ENCODE peak calls at places on chromosomes 6 and 20, in ten cellular contexts. F, V, K, D, N, Z, W, E, O and S are unnamed samples.
A peak's percentile ranks its signal among the peaks of the same experiment; 100 is the strongest.

GRCh38 chr6:26472549-26473245 is 14.9 kb downstream of the BTN2A1 start:
- DNase-seq in D (no peak), Z (no peak), N (no peak), W (no peak), V (no peak), K (no peak), O (no peak), E (no peak), F (no peak), S (no peak)

GRCh38 chr20:37369846-37370245 is 23.9 kb downstream of the SRC start:
- DNase-seq in V (peak; percentile 17), N (no peak), Z (no peak), D (no peak), O (no peak), W (no peak), K (no peak), E (no peak), F (no peak), S (no peak)

GRCh38 chr6:16228709-16229665 is 9.4 kb upstream of the GMPR start:
- DNase-seq in Z (no peak), D (no peak), F (no peak), O (peak; percentile 35), E (no peak), V (no peak), K (no peak), N (no peak), W (no peak), S (no peak)

GRCh38 chr6:41846666-41847237 is 48.4 kb downstream of the USP49 start:
- DNase-seq in Z (peak; percentile 27), V (peak; percentile 69), K (peak; percentile 95), N (peak; percentile 78), F (peak; percentile 93), O (peak; percentile 98), E (peak; percentile 93), D (no peak), W (peak; percentile 24), S (peak; percentile 69)

GRCh38 chr6:134519456-134519855 is 201.5 kb upstream of the SGK1 start:
- DNase-seq in E (no peak), Z (no peak), O (no peak), F (peak; percentile 63), W (peak; percentile 36), D (no peak), V (no peak), N (peak; percentile 85), K (no peak), S (no peak)

GRCh38 chr6:1395941-1396908 is 6.8 kb downstream of the FOXF2 start:
- DNase-seq in Z (no peak), V (no peak), N (no peak), W (no peak), O (no peak), F (no peak), D (no peak), K (no peak), E (no peak), S (no peak)

GRCh38 chr6:106749611-106750010 is 120.2 kb downstream of the QRSL1 start:
- DNase-seq in N (no peak), V (no peak), Z (no peak), K (no peak), E (no peak), W (no peak), D (no peak), F (no peak), O (peak; percentile 36), S (no peak)

GRCh38 chr20:38723982-38724602 is at the start of gene SLC32A1:
- DNase-seq in N (no peak), F (no peak), Z (no peak), D (no peak), K (no peak), W (no peak), V (no peak), E (no peak), O (no peak), S (no peak)

GRCh38 chr6:56795852-56796532 is 153.3 kb upstream of the DST start:
- DNase-seq in F (no peak), E (no peak), Z (no peak), K (peak; percentile 62), O (peak; percentile 58), N (no peak), V (no peak), D (no peak), W (no peak), S (no peak)

GRCh38 chr6:85186546-85187170 is 263.2 kb upstream of the NT5E start:
- DNase-seq in W (no peak), F (no peak), V (no peak), O (peak; percentile 20), E (no peak), N (no peak), Z (no peak), D (no peak), K (peak; percentile 67), S (no peak)

DNA sequence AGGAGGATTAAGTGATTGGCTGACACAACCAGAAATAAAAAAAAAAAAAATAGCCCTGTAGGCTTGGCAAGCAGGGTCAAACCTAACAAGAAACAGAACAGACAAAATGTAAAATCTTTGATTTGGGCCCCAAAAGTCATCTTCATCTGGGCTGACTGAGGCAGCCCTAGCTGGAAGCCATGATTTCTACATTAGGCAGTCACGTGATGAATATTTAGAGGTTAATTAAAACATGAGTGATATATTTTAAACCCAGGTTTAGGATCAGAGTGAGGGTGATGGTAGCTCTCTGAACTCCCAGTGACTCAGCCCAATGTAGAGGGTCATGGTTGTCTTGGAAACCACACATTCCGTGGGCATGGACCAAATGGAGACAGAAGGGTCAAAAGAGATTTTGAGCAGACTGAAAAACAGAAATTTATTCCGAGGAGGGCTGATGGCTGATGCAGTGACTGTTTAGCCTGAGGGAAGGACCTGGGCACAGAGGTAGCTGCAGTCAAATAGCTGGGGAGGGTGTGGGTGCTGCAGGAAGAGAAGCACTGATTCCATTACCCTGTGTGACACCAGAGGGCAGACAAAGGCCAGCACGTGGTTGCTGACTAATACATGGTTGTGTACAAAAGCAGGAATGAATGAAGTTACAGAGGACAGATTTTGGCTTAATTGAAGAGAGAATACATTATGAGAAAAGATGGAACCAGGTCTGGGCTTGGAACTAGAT is 573.1 kb upstream of the CHD6 start:
- DNase-seq in F (no peak), K (no peak), W (no peak), O (no peak), E (no peak), V (no peak), N (no peak), Z (no peak), D (no peak), S (no peak)
- TF ChIP-seq CTCF in F (no peak), K (no peak), W (no peak), O (no peak), E (no peak), V (no peak), N (no peak), Z (no peak), D (no peak), S (no peak)

DNA sequence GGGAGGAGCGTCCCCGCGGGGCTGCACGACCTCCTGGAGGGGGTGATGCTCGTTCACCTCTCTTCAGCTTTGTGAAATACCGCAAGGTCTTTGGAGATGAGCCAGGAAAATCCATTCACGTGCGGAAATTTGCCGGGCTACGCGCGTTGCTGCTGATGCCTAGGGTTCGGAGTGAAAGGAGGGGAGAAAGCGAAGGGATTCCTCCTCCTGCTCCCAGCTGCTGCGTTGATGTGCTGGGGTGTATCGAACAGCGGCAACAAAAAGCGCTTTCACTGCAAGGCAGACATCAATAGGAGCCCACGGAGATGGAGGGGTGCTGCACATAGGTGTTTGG is 391 bp upstream of the B3GAT2 start:
- DNase-seq in F (no peak), O (no peak), K (no peak), E (no peak), Z (no peak), W (no peak), V (no peak), N (no peak), D (no peak), S (no peak)
- H3K4me3 ChIP-seq in F (peak overlapping the region; percentile 50), O (no peak overlapping the region), K (peak overlapping the region; percentile 27), E (no peak overlapping the region), Z (peak overlapping the region; percentile 40), W (peak overlapping the region; percentile 71), V (peak overlapping the region; percentile 36), N (no peak overlapping the region), D (peak overlapping the region; percentile 45), S (peak overlapping the region; percentile 46)

DNA sequence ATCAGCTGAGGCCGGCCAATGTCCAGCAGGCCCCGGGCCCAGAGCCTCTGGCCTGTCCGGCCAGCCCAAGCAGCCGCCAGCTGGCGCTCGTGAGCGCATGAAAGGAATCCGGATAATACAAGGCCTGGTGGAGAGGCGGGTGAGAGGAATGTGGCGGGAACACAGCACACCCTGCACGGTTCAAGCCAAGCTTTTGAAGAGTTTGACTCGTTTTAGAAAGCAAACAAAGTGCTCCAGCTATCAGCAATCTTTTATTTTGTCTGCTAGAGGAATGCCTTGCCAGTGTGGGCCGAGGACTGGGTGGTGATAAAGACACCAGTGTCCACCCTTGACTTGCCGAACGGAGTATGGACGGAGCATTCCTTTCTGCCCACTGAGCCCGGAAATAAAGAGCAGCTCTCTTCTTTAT is 9.3 kb upstream of the NEDD9 start:
- DNase-seq in W (peak; percentile 32), O (no peak), D (peak; percentile 87), E (no peak), Z (peak; percentile 81), V (peak; percentile 79), F (peak; percentile 57), K (peak; percentile 59), N (no peak), S (no peak)
- TF ChIP-seq CTCF in W (peak; percentile 5), O (no peak), D (peak; percentile 83), E (no peak), Z (peak; percentile 53), V (peak; percentile 12), F (peak; percentile 99), K (peak; percentile 92), N (no peak), S (peak; percentile 6)

GRCh38 chr6:31586596-31586995 is 519 bp downstream of the LST1 start:
- DNase-seq in F (no peak), K (no peak), N (peak; percentile 99), O (no peak), Z (no peak), D (no peak), E (no peak), V (no peak), W (no peak), S (no peak)

GRCh38 chr6:31585531-31585930 is 546 bp upstream of the LST1 start:
- DNase-seq in K (peak; percentile 19), E (no peak), N (peak; percentile 85), W (no peak), F (no peak), Z (no peak), D (no peak), O (peak; percentile 31), V (no peak), S (no peak)

GRCh38 chr6:31588871-31589650 is 3.0 kb downstream of the LST1 start:
- DNase-seq in V (no peak), Z (no peak), D (no peak), N (peak; percentile 84), F (no peak), W (no peak), K (peak; percentile 25), O (peak; percentile 7), E (no peak), S (no peak)

GRCh38 chr6:31587791-31588777 is 2.0 kb downstream of the LST1 start:
- DNase-seq in F (no peak), W (no peak), O (no peak), K (no peak), V (no peak), E (no peak), Z (no peak), N (peak; percentile 36), D (no peak), S (no peak)

GRCh38 chr6:31586013-31586412 is at the start of gene LST1:
- DNase-seq in K (no peak), W (no peak), F (no peak), O (no peak), E (no peak), D (no peak), V (no peak), N (peak; percentile 95), Z (no peak), S (no peak)
- H3K4me3 ChIP-seq in K (no peak within 1 kb of the TSS), W (peak within 1 kb of the TSS; percentile 14), F (no peak within 1 kb of the TSS), O (no peak within 1 kb of the TSS), E (no peak within 1 kb of the TSS), D (no peak within 1 kb of the TSS), V (no peak within 1 kb of the TSS), N (peak within 1 kb of the TSS; percentile 73), Z (no peak within 1 kb of the TSS), S (no peak within 1 kb of the TSS)